ENCODE peak calls at places on chromosomes 3 and 15, in ten cellular contexts. Z is ovary, B is A549, M is right lobe of liver, G is sigmoid colon, I is IMR-90, E is transverse colon, X is endothelial cell of umbilical vein, L is uterus, V is body of pancreas. O is an unnamed sample.

GRCh38 chr3:42653560-42654330 is at the start of gene ZBTB47:
- DNase-seq in Z (peak), B (no peak), M (no peak), G (peak), I (no peak), E (peak), X (peak), L (no peak), V (peak), O (peak)

GRCh38 chr15:50790778-50791536 is 25.5 kb upstream of the SPPL2A start:
- DNase-seq in Z (no peak), B (no peak), M (no peak), G (no peak), I (no peak), E (peak), X (no peak), L (no peak), V (no peak), O (no peak)

GRCh38 chr3:16439163-16439847 is 74.2 kb downstream of the RFTN1 start:
- DNase-seq in Z (no peak), B (no peak), M (no peak), G (no peak), I (peak), E (no peak), X (no peak), L (no peak), V (no peak), O (no peak)

GRCh38 chr15:24764375-24765171 is 89.0 kb downstream of the NPAP1 start:
- DNase-seq in Z (no peak), B (no peak), M (no peak), G (no peak), I (no peak), E (no peak), X (no peak), L (no peak), V (no peak), O (no peak)

GRCh38 chr3:119258915-119259314 is 18.2 kb upstream of the B4GALT4 start:
- DNase-seq in Z (no peak), B (no peak), M (no peak), G (no peak), I (no peak), E (no peak), X (no peak), L (no peak), V (no peak), O (no peak)

GRCh38 chr15:78727561-78727960 is 83.7 kb downstream of the ADAMTS7 start:
- DNase-seq in Z (no peak), B (peak), M (no peak), G (no peak), I (no peak), E (no peak), X (no peak), L (no peak), V (no peak), O (no peak)

GRCh38 chr3:88661433-88661824 is 446.0 kb upstream of the EPHA3 start:
- DNase-seq in Z (no peak), B (no peak), M (no peak), G (no peak), I (no peak), E (no peak), X (no peak), L (no peak), V (no peak), O (no peak)

GRCh38 chr3:154023148-154023547 is 98.0 kb upstream of the ARHGEF26 start:
- DNase-seq in Z (no peak), B (peak), M (no peak), G (no peak), I (no peak), E (no peak), X (no peak), L (no peak), V (no peak), O (no peak)

GRCh38 chr3:46488735-46489361 is 8.9 kb upstream of the RTP3 start:
- DNase-seq in Z (peak), B (peak), M (peak), G (peak), I (peak), E (peak), X (peak), L (peak), V (peak), O (peak)

GRCh38 chr15:51576451-51576850 is 46.1 kb downstream of the DMXL2 start:
- DNase-seq in Z (no peak), B (no peak), M (no peak), G (no peak), I (no peak), E (no peak), X (no peak), L (no peak), V (no peak), O (no peak)

GRCh38 chr3:81713018-81713417 is 48.4 kb downstream of the GBE1 start:
- DNase-seq in Z (no peak), B (no peak), M (no peak), G (no peak), I (no peak), E (no peak), X (peak), L (no peak), V (no peak), O (no peak)

GRCh38 chr15:73369073-73369694 is 426 bp upstream of the HCN4 start:
- DNase-seq in Z (no peak), B (no peak), M (no peak), G (no peak), I (no peak), E (no peak), X (no peak), L (no peak), V (no peak), O (no peak)

GRCh38 chr15:82980986-82981385 is 5.0 kb upstream of the RAMAC start:
- DNase-seq in Z (no peak), B (no peak), M (no peak), G (no peak), I (no peak), E (no peak), X (no peak), L (no peak), V (no peak), O (no peak)

GRCh38 chr15:82986442-82986780 is 401 bp downstream of the RAMAC start:
- DNase-seq in Z (no peak), B (peak), M (no peak), G (no peak), I (peak), E (no peak), X (no peak), L (no peak), V (no peak), O (no peak)

DNA sequence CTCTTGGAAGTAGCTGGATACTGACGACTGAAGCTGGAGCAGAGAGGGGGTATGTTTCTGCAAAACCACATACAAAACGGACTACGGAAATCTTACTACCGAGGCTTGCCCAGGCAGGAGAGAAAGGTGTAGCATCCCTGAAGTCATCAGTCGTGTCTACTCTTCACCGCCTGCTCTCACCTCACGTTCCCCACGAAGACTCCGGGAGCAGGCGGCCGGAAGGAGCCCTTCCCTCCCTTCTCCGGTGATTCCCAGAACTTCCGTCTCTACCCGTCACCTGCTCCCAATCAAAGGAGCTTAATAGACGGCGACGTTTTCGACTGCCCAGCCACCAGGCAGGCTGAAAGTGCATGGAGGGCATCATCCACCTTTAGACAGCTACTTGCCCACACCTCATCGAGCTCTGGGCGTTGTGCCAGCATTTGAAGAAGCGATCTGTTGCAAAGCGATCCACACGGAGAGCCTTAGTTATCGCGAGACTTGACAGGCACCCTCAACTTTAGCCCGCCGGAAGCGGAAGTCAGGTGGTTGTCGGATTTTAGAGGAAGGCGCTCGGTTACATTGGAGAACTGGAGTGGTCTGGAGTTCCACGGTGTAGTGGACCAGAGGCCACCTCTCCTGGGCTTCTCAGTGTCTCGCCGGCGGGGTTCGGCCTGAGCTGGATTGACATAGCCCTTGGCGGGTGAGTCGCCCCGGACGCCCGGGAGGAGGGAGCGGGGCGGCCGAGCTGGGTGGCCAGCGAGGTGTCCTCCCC is at the start of gene RAMAC:
- DNase-seq in Z (peak), B (peak), M (peak), G (peak), I (peak), E (peak), X (peak), L (peak), V (peak), O (peak)
- TF ChIP-seq POLR2A in Z (peak), B (peak), M (peak), G (no peak), I (peak), E (peak), X (peak), L (no peak), V (peak), O (peak)

DNA sequence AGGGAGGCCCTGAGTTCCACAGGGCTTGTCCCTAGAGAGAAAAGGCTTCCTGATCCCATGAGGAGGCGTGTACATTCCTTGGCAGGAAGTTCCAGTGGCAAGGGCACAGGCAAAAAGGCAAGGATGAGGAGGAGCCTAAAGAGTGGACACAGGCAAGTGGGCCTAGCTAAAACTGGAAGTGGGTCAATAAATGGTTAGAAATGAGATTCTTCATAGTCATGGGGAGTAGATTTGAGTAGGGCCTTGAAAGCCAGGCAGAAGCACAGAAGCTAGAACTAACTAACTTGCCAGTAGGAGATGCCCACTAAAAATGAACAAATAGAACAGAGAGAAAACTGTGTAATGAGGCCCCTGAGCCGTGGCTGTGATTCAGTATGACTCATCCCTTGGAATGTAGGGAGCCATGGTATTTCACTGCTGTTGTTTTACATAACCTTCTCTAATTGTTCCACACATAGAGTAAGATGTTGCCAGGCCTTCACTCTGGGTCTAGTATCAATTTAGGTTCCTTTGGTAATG is 44.7 kb upstream of the MANF start:
- DNase-seq in Z (peak), B (peak), M (no peak), G (peak), I (peak), E (no peak), X (peak), L (no peak), V (no peak), O (peak)
- H3K4me3 ChIP-seq in Z (no peak), B (no peak), M (no peak), G (no peak), I (no peak), E (no peak), X (no peak), L (no peak), V (no peak), O (no peak)

DNA sequence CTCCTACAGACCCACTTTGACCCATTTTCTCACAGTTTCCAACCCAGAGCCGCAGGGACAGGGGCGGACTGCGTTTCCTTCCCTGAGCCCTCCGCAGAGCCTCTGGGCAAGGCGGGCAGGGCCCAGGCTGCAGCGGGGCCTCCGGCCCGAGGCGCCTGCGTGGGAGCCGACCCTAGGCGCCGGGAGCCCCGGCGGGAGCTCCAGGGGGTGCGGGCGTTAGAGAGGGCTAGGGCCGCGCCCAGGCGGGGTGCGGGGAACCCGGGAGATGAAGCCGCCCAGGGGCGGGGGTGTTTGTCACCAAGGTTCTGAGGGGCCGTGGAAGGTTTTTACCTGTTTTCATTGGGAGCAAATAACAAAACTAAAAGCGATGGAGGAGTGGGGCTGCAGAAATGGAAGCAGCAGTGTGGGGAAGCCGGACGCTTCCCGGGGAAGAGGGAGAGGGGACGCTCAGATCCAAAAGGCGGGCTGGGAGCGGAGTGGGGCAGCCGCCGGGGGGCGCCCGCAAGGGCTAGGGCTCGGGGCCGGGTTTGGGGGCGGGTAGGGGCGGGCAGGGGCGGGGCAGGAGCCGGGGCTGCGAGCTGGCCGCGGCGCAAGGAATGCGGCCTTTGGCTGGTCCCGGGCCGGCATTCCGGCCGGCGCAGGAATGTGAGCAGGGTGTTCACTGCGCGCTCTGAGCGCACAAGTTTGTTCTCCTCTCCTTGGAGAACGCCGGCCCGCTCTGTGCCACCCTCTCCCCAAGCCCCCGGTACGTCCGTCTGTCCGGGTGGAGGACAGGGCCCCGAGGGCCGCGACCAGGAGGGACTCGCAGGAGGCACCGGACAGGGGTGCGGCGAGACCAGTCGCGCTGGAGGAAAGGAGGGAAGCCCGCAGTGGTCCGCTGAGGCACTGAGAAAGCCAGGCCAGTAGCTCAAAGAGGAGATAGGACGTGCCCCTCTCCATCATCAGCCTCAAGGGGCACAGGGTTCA is 61.1 kb downstream of the AMOTL2 start:
- DNase-seq in Z (peak), B (no peak), M (peak), G (peak), I (peak), E (peak), X (peak), L (peak), V (peak), O (no peak)
- TF ChIP-seq POLR2A in Z (no peak), B (peak), M (peak), G (peak), I (peak), E (peak), X (peak), L (peak), V (peak), O (no peak)

GRCh38 chr3:177300039-177300833 is 103.0 kb upstream of the TBL1XR1 start:
- DNase-seq in Z (no peak), B (no peak), M (no peak), G (no peak), I (peak), E (peak), X (peak), L (no peak), V (no peak), O (no peak)
- H3K4me3 ChIP-seq in Z (no peak), B (no peak), M (no peak), G (no peak), I (no peak), E (peak), X (no peak), L (no peak), V (no peak), O (no peak)

GRCh38 chr3:129278439-129278969 is at the start of gene HMCES:
- DNase-seq in Z (peak), B (peak), M (peak), G (peak), I (peak), E (peak), X (peak), L (peak), V (peak), O (peak)

GRCh38 chr3:129281726-129282125 is 3.1 kb downstream of the HMCES start:
- DNase-seq in Z (no peak), B (no peak), M (no peak), G (no peak), I (no peak), E (no peak), X (no peak), L (no peak), V (no peak), O (no peak)

GRCh38 chr3:129277829-129278271 is 820 bp upstream of the HMCES start:
- DNase-seq in Z (peak), B (no peak), M (no peak), G (no peak), I (peak), E (peak), X (peak), L (no peak), V (no peak), O (peak)

GRCh38 chr3:129280183-129280582 is 1.5 kb downstream of the HMCES start:
- DNase-seq in Z (no peak), B (no peak), M (no peak), G (no peak), I (no peak), E (no peak), X (no peak), L (no peak), V (no peak), O (no peak)

GRCh38 chr3:129278970-129279906 is 568 bp downstream of the HMCES start:
- DNase-seq in Z (peak), B (peak), M (peak), G (peak), I (peak), E (peak), X (peak), L (peak), V (peak), O (peak)
- TF ChIP-seq POLR2A in Z (no peak), B (peak), M (peak), G (no peak), I (peak), E (peak), X (no peak), L (peak), V (no peak), O (no peak)

GRCh38 chr15:40340740-40341400 is at the start of gene CCDC9B:
- DNase-seq in Z (peak), B (peak), M (peak), G (peak), I (peak), E (peak), X (peak), L (peak), V (peak), O (peak)
- H3K4me3 ChIP-seq in Z (peak), B (peak), M (peak), G (peak), I (peak), E (peak), X (peak), L (peak), V (no peak), O (no peak)

GRCh38 chr3:171849632-171850323 is 6.6 kb downstream of the TMEM212 start:
- DNase-seq in Z (no peak), B (no peak), M (no peak), G (no peak), I (no peak), E (no peak), X (no peak), L (no peak), V (no peak), O (no peak)
- TF ChIP-seq POLR2A in Z (no peak), B (no peak), M (no peak), G (no peak), I (no peak), E (no peak), X (no peak), L (no peak), V (no peak), O (no peak)

GRCh38 chr3:111856501-111856900 is 2.6 kb upstream of the PHLDB2 start:
- DNase-seq in Z (no peak), B (no peak), M (no peak), G (no peak), I (no peak), E (no peak), X (no peak), L (no peak), V (no peak), O (no peak)

GRCh38 chr3:111857474-111857873 is 1.6 kb upstream of the PHLDB2 start:
- DNase-seq in Z (no peak), B (no peak), M (no peak), G (no peak), I (no peak), E (no peak), X (no peak), L (no peak), V (no peak), O (no peak)

GRCh38 chr3:111859974-111860859 is 1.2 kb downstream of the PHLDB2 start:
- DNase-seq in Z (peak), B (peak), M (peak), G (peak), I (peak), E (peak), X (peak), L (peak), V (peak), O (peak)

GRCh38 chr3:111859061-111859973 is at the start of gene PHLDB2:
- DNase-seq in Z (peak), B (peak), M (peak), G (peak), I (peak), E (peak), X (peak), L (peak), V (peak), O (peak)

GRCh38 chr3:111858641-111859040 is 424 bp upstream of the PHLDB2 start:
- DNase-seq in Z (no peak), B (no peak), M (no peak), G (no peak), I (no peak), E (no peak), X (no peak), L (no peak), V (no peak), O (no peak)
- H3K4me3 ChIP-seq in Z (peak), B (peak), M (peak), G (peak), I (peak), E (peak), X (peak), L (peak), V (no peak), O (no peak)